ENCODE peak calls at places on chromosome X, in ten cellular contexts. P, C, Y, W, U, S, L, E, B and X are unnamed samples.

GRCh38 chrX:82362550-82362949 is 1145.5 kb upstream of the POU3F4 start:
- DNase-seq in E (no peak), C (no peak), B (no peak), W (no peak), Y (no peak), U (no peak), L (no peak), S (no peak), P (no peak), X (no peak)

GRCh38 chrX:124641737-124642491 is 295.6 kb downstream of the SH2D1A start:
- DNase-seq in P (no peak), Y (no peak), B (no peak), E (no peak), C (no peak), L (no peak), U (no peak), S (no peak), W (no peak), X (no peak)

GRCh38 chrX:123846598-123847038 is 13.2 kb upstream of the XIAP start:
- DNase-seq in U (no peak), E (no peak), C (no peak), S (no peak), L (peak; percentile 74), W (peak; percentile 41), P (no peak), Y (peak; percentile 86), B (no peak), X (no peak)

GRCh38 chrX:29662101-29662500 is 553.3 kb upstream of the MAGEB2 start:
- DNase-seq in S (no peak), P (no peak), B (no peak), E (peak; percentile 73), U (peak; percentile 29), Y (peak; percentile 64), L (peak; percentile 55), C (no peak), W (peak; percentile 82), X (no peak)

GRCh38 chrX:71253253-71254091 is 468 bp downstream of the ZMYM3 start:
- DNase-seq in Y (peak; percentile 18), B (peak; percentile 1), P (peak; percentile 57), L (peak; percentile 48), E (peak; percentile 1), C (no peak), W (peak; percentile 13), S (peak; percentile 15), U (peak; percentile 65), X (peak; percentile 86)

GRCh38 chrX:147565239-147565638 is 346.5 kb upstream of the FMR1 start:
- DNase-seq in E (peak; percentile 50), Y (no peak), B (no peak), S (no peak), U (peak; percentile 0), L (no peak), P (no peak), W (no peak), C (no peak), X (no peak)

GRCh38 chrX:11395859-11396258 is 102.6 kb downstream of the AMELX start:
- DNase-seq in P (no peak), L (no peak), U (no peak), W (peak; percentile 9), S (no peak), B (no peak), E (no peak), Y (no peak), C (no peak), X (no peak)

GRCh38 chrX:37783284-37783683 is 3.4 kb downstream of the CYBB start:
- DNase-seq in E (no peak), W (no peak), S (no peak), U (no peak), Y (no peak), C (no peak), B (no peak), P (no peak), L (no peak), X (no peak)

GRCh38 chrX:31546130-31546529 is 474.3 kb upstream of the FTHL17 start:
- DNase-seq in W (peak; percentile 76), B (no peak), U (peak; percentile 47), P (no peak), E (peak; percentile 21), L (peak; percentile 79), Y (peak; percentile 88), S (no peak), C (no peak), X (no peak)

GRCh38 chrX:65813245-65813644 is 145.8 kb downstream of the MSN start:
- DNase-seq in C (no peak), B (no peak), Y (no peak), S (no peak), E (no peak), P (no peak), U (no peak), L (no peak), W (no peak), X (no peak)

GRCh38 chrX:96126182-96126581 is 558.5 kb upstream of the DIAPH2 start:
- DNase-seq in P (no peak), S (no peak), C (no peak), L (no peak), E (no peak), U (no peak), Y (no peak), W (no peak), B (no peak), X (no peak)

GRCh38 chrX:4655743-4656142 is 942.3 kb upstream of the PRKX start:
- DNase-seq in E (no peak), B (no peak), W (no peak), U (no peak), P (no peak), Y (no peak), C (no peak), S (no peak), L (no peak), X (no peak)

GRCh38 chrX:16212024-16212423 is 44.7 kb downstream of the MAGEB17 start:
- DNase-seq in E (no peak), W (peak; percentile 33), S (no peak), B (no peak), L (peak; percentile 5), C (no peak), P (no peak), Y (peak; percentile 12), U (peak; percentile 8), X (no peak)
- H3K4me3 ChIP-seq in E (no peak overlapping the region), W (no peak overlapping the region), S (no peak overlapping the region), B (no peak overlapping the region), L (no peak overlapping the region), C (no peak overlapping the region), P (no peak overlapping the region), Y (no peak overlapping the region), U (no peak overlapping the region), X (no peak overlapping the region)

DNA sequence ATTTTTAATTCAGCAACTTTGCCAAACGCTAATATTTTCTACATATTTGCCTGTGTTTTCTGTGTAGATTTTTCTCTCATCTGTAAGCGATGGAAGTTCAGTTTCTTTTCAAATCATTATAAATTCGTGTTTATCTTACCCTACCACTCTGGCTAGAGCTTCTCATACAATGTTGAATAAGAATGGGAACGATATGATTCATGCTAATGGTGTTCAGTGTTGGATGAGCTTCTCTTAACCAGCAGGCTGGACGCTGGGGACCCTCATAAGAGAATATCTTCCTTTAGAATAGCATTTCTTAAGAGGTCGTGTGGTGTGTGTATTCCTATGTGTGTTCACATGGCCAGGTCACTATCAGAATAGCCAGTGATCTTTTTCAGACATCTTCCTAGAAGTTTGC is 31.0 kb downstream of the NSDHL start:
- DNase-seq in Y (peak; percentile 41), C (no peak), B (no peak), E (no peak), L (no peak), P (no peak), U (no peak), W (peak; percentile 10), S (no peak), X (no peak)
- H3K36me3 ChIP-seq in Y (peaks cover 6% of the 10 kb centered on the region), C (no peaks in the 10 kb centered on the region), B (peaks cover 5% of the 10 kb centered on the region), E (no peaks in the 10 kb centered on the region), L (peaks cover 8% of the 10 kb centered on the region), P (no peaks in the 10 kb centered on the region), U (peaks cover 81% of the 10 kb centered on the region), W (peaks cover 7% of the 10 kb centered on the region), S (peaks cover 92% of the 10 kb centered on the region), X (peaks cover 60% of the 10 kb centered on the region)

DNA sequence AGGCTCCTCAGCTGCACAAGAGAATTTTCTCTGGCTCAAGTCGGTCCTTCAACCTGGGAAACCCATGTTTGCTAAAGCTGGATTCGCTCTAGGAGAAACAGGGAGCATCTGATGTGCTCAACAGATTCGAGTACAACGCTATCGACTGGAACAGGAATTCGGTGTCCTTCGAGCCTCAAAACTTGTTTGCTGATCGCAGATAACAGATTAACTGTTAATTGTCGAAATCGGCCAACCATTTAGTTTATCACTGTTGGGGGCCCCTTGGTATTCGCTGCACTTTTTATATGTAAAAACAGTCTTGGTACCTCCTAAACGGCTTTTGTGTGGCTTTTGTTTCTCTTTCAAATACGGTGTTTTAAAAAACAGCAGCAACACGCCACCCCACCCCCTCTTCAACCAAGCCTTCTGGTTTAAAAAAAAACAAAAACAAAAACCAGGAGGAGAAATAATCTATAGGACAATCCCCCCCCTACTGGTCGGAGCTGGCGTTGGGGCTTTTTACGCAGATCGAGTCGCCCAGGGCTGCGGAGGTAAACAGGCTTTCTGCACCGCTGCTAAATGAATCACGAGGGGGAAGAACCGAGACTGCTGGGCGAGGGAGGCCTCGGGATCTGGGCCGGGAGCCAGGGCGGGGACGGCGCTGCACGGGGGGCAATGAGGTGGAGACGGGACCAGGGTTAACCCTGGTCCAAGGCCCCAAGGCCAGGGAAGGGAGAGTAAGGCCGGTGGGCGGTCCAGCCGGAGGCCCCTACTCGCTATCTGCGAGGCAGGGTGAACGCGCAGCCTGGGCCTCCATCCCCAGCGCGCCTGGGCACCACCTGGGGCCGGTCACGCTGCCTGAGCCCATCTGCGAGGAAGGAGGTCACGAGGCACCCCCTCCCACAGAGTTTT is 71.7 kb upstream of the BCOR start:
- DNase-seq in C (peak; percentile 20), L (peak; percentile 83), P (no peak), E (peak; percentile 85), U (peak; percentile 81), Y (peak; percentile 59), S (no peak), B (peak; percentile 62), W (peak; percentile 75), X (peak; percentile 94)
- H3K4me3 ChIP-seq in C (no peak overlapping the region), L (no peak overlapping the region), P (peak overlapping the region; percentile 14), E (peak overlapping the region; percentile 16), U (no peak overlapping the region), Y (no peak overlapping the region), S (no peak overlapping the region), B (peak overlapping the region; percentile 41), W (no peak overlapping the region), X (peak overlapping the region; percentile 11)

GRCh38 chrX:48992341-48992740 is 9.7 kb downstream of the GRIPAP1 start:
- DNase-seq in W (no peak), B (no peak), U (no peak), E (no peak), Y (no peak), L (no peak), S (no peak), P (no peak), C (no peak), X (no peak)
- H3K36me3 ChIP-seq in W (peaks cover 21% of the 10 kb centered on the region), B (peaks cover 34% of the 10 kb centered on the region), U (peaks cover 30% of the 10 kb centered on the region), E (peaks cover 4% of the 10 kb centered on the region), Y (peaks cover 3% of the 10 kb centered on the region), L (no peaks in the 10 kb centered on the region), S (peaks cover 72% of the 10 kb centered on the region), P (no peaks in the 10 kb centered on the region), C (no peaks in the 10 kb centered on the region), X (peaks cover 80% of the 10 kb centered on the region)

GRCh38 chrX:23331701-23332100 is 2.9 kb upstream of the PTCHD1 start:
- DNase-seq in U (no peak), C (no peak), S (no peak), B (no peak), W (no peak), E (no peak), L (no peak), Y (no peak), P (no peak), X (no peak)

GRCh38 chrX:23332101-23332887 is 2.4 kb upstream of the PTCHD1 start:
- DNase-seq in P (no peak), E (no peak), S (no peak), B (no peak), W (no peak), Y (no peak), L (no peak), U (no peak), C (no peak), X (no peak)

GRCh38 chrX:23327104-23327503 is 7.5 kb upstream of the PTCHD1 start:
- DNase-seq in L (no peak), B (no peak), E (no peak), C (no peak), P (no peak), S (no peak), W (no peak), U (no peak), Y (no peak), X (no peak)
- H3K4me3 ChIP-seq in L (no peak overlapping the region), B (no peak overlapping the region), E (no peak overlapping the region), C (no peak overlapping the region), P (no peak overlapping the region), S (no peak overlapping the region), W (no peak overlapping the region), U (no peak overlapping the region), Y (no peak overlapping the region), X (no peak overlapping the region)